ENCODE peak calls at places on chromosome X, in eight cellular contexts. L is neural crest cell; I is naive B cell; G is activated CD4-positive, alpha-beta T cell treated with anti-CD3 and anti-CD28 coated beads, Interleukin-2, amount 10 ng/mL, durations not matched to agents 7 days and 5 days; P is stimulated activated CD4-positive, alpha-beta T cell treated with anti-CD3 and anti-CD28 coated beads, Interleukin-2, amount 100 ng/mL, for 24 hours; A is HFFc6; M is AG10803; K is HT1080. U is an unnamed sample.

GRCh38 chrX:70169281-70169680 is 8.0 kb upstream of the DGAT2L6 start:
- DNase-seq in L (no peak), I (no peak), G (no peak), P (no peak), A (no peak), M (no peak), K (no peak), U (no peak)

GRCh38 chrX:7204619-7205018 is 56.7 kb upstream of the PUDP start:
- DNase-seq in L (no peak), I (no peak), G (no peak), P (no peak), A (no peak), M (no peak), K (no peak), U (no peak)

GRCh38 chrX:96776966-96777365 is 92.3 kb downstream of the DIAPH2 start:
- DNase-seq in L (no peak), I (no peak), G (no peak), P (no peak), A (peak; percentile 6), M (peak; percentile 20), K (no peak), U (no peak)

GRCh38 chrX:107715331-107716044 is 60.1 kb downstream of the TSC22D3 start:
- DNase-seq in L (no peak), I (no peak), G (peak; percentile 16), P (no peak), A (peak; percentile 12), M (peak; percentile 50), K (no peak), U (no peak)

GRCh38 chrX:106898462-106898861 is 4.7 kb downstream of the RIPPLY1 start:
- DNase-seq in L (no peak), I (peak; percentile 11), G (peak; percentile 14), P (no peak), A (peak; percentile 44), M (peak; percentile 42), K (peak; percentile 62), U (peak; percentile 18)

GRCh38 chrX:16516473-16516872 is 133.5 kb upstream of the S100G start:
- DNase-seq in L (no peak), I (no peak), G (no peak), P (no peak), A (no peak), M (peak; percentile 89), K (no peak), U (no peak)

GRCh38 chrX:134688181-134688580 is 29.9 kb upstream of the PLAC1 start:
- DNase-seq in L (no peak), I (no peak), G (no peak), P (no peak), A (no peak), M (peak; percentile 28), K (peak; percentile 18), U (no peak)

GRCh38 chrX:111006119-111006518 is 89.9 kb upstream of the PAK3 start:
- DNase-seq in L (no peak), I (no peak), G (no peak), P (no peak), A (no peak), M (peak; percentile 9), K (no peak), U (no peak)

GRCh38 chrX:68571292-68572256 is 72.7 kb downstream of the YIPF6 start:
- DNase-seq in L (no peak), I (no peak), G (no peak), P (no peak), A (peak; percentile 75), M (peak; percentile 48), K (peak; percentile 90), U (peak; percentile 22)

GRCh38 chrX:132086717-132087116 is 41.1 kb downstream of the FRMD7 start:
- DNase-seq in L (no peak), I (no peak), G (no peak), P (no peak), A (peak; percentile 1), M (peak; percentile 1), K (peak; percentile 56), U (no peak)

GRCh38 chrX:14997271-14997670 is 124.0 kb downstream of the MOSPD2 start:
- DNase-seq in L (no peak), I (no peak), G (no peak), P (no peak), A (no peak), M (no peak), K (no peak), U (no peak)

GRCh38 chrX:20412871-20413486 is 146.3 kb upstream of the RPS6KA3 start:
- DNase-seq in L (no peak), I (peak; percentile 40), G (peak; percentile 67), P (peak; percentile 22), A (no peak), M (no peak), K (no peak), U (peak; percentile 24)

GRCh38 chrX:88838392-88838791 is 91.4 kb downstream of the CPXCR1 start:
- DNase-seq in L (no peak), I (no peak), G (no peak), P (no peak), A (no peak), M (no peak), K (no peak), U (no peak)

GRCh38 chrX:9626379-9626778 is 139.3 kb downstream of the GPR143 start:
- DNase-seq in L (no peak), I (no peak), G (no peak), P (no peak), A (no peak), M (peak; percentile 25), K (no peak), U (no peak)

GRCh38 chrX:151596282-151596681 is 32.8 kb downstream of the PASD1 start:
- DNase-seq in L (no peak), I (no peak), G (no peak), P (no peak), A (no peak), M (no peak), K (peak; percentile 69), U (no peak)

GRCh38 chrX:150366951-150367545 is 3.9 kb downstream of the MAMLD1 start:
- DNase-seq in L (no peak), I (peak; percentile 5), G (no peak), P (no peak), A (peak; percentile 37), M (peak; percentile 70), K (no peak), U (no peak)

GRCh38 chrX:65586491-65586890 is 51.9 kb upstream of the LAS1L start:
- DNase-seq in L (no peak), I (no peak), G (no peak), P (no peak), A (peak; percentile 21), M (peak; percentile 35), K (peak; percentile 66), U (no peak)

GRCh38 chrX:100928660-100929613 is at the start of gene XKRX:
- DNase-seq in L (peak; percentile 13), I (peak; percentile 42), G (peak; percentile 16), P (peak; percentile 46), A (no peak), M (no peak), K (no peak), U (peak; percentile 25)

U was measured in GM20000.